ENCODE peak calls at places on chromosomes 13 and 19, in six cellular contexts. M is astrocyte of the spinal cord; Z is CD8-positive, alpha-beta T cell; E is psoas muscle; O is transverse colon; C is pancreas. D is an unnamed sample.
A peak's percentile ranks its signal among the peaks of the same experiment; 100 is the strongest.

GRCh38 chr13:25886438-25887214 is 165.2 kb downstream of the SHISA2 start:
- DNase-seq in M (peak; percentile 90), Z (no peak), E (no peak), O (no peak), C (no peak), D (no peak)

GRCh38 chr19:46718934-46719551 is 2.1 kb upstream of the PRKD2 start:
- DNase-seq in M (no peak), Z (no peak), E (no peak), O (no peak), C (no peak), D (peak; percentile 50)

GRCh38 chr19:54275951-54276350 is 5.0 kb downstream of the LILRB2 start:
- DNase-seq in M (no peak), Z (no peak), E (no peak), O (no peak), C (no peak), D (no peak)

GRCh38 chr19:15194938-15195337 is 5.9 kb downstream of the NOTCH3 start:
- DNase-seq in M (peak; percentile 27), Z (no peak), E (no peak), O (no peak), C (no peak), D (no peak)

GRCh38 chr13:46124531-46124966 is 19.7 kb upstream of the CPB2 start:
- DNase-seq in M (no peak), Z (no peak), E (no peak), O (no peak), C (no peak), D (peak; percentile 51)

GRCh38 chr19:48064509-48064908 is 20.6 kb upstream of the CABP5 start:
- DNase-seq in M (no peak), Z (no peak), E (no peak), O (no peak), C (no peak), D (no peak)

GRCh38 chr13:94494021-94494420 is 14.5 kb upstream of the DCT start:
- DNase-seq in M (no peak), Z (no peak), E (no peak), O (no peak), C (no peak), D (no peak)

GRCh38 chr13:76296751-76297150 is 589.5 kb downstream of the KCTD12 start:
- DNase-seq in M (no peak), Z (no peak), E (no peak), O (no peak), C (no peak), D (no peak)

GRCh38 chr13:107035186-107035585 is 467.2 kb upstream of the ARGLU1 start:
- DNase-seq in M (no peak), Z (no peak), E (no peak), O (no peak), C (no peak), D (no peak)

GRCh38 chr13:104315606-104316005 is 1249.4 kb upstream of the SLC10A2 start:
- DNase-seq in M (peak; percentile 93), Z (no peak), E (no peak), O (no peak), C (no peak), D (no peak)

GRCh38 chr13:98384739-98385138 is 192.2 kb downstream of the STK24 start:
- DNase-seq in M (peak; percentile 76), Z (no peak), E (no peak), O (no peak), C (no peak), D (no peak)

GRCh38 chr19:47494729-47495128 is 10.7 kb upstream of the KPTN start:
- DNase-seq in M (no peak), Z (no peak), E (no peak), O (no peak), C (no peak), D (no peak)

GRCh38 chr19:47514869-47515588 is at the start of gene NAPA:
- DNase-seq in M (peak; percentile 100), Z (peak; percentile 100), E (peak; percentile 100), O (peak; percentile 100), C (peak; percentile 100), D (peak; percentile 100)

GRCh38 chr13:76286178-76286577 is 600.0 kb downstream of the KCTD12 start:
- DNase-seq in M (peak; percentile 78), Z (no peak), E (no peak), O (no peak), C (no peak), D (no peak)

GRCh38 chr13:84902243-84902642 is 897.0 kb downstream of the SLITRK6 start:
- DNase-seq in M (no peak), Z (no peak), E (no peak), O (no peak), C (no peak), D (no peak)

GRCh38 chr13:42271337-42272114 is 426 bp upstream of the AKAP11 start:
- DNase-seq in M (peak; percentile 100), Z (peak; percentile 87), E (peak; percentile 91), O (peak; percentile 94), C (peak; percentile 91), D (peak; percentile 96)

GRCh38 chr19:13930402-13930801 is 7.8 kb downstream of the PODNL1 start:
- DNase-seq in M (no peak), Z (no peak), E (no peak), O (no peak), C (no peak), D (no peak)

GRCh38 chr13:30112602-30113435 is 194.5 kb downstream of the KATNAL1 start:
- DNase-seq in M (peak; percentile 86), Z (peak; percentile 71), E (peak; percentile 76), O (peak; percentile 89), C (peak; percentile 83), D (peak; percentile 84)

GRCh38 chr19:4831351-4832340 is at the start of gene TICAM1:
- DNase-seq in M (peak; percentile 42), Z (peak; percentile 64), E (peak; percentile 79), O (peak; percentile 90), C (peak; percentile 73), D (peak; percentile 86)

GRCh38 chr19:45187421-45188100 is 9.0 kb downstream of the BLOC1S3 start:
- DNase-seq in M (no peak), Z (no peak), E (no peak), O (no peak), C (no peak), D (no peak)

GRCh38 chr13:21234537-21234936 is 58.1 kb downstream of the MRPL57 start:
- DNase-seq in M (no peak), Z (no peak), E (no peak), O (no peak), C (no peak), D (no peak)

GRCh38 chr13:35548790-35549189 is 72.3 kb upstream of the MAB21L1 start:
- DNase-seq in M (no peak), Z (no peak), E (no peak), O (no peak), C (no peak), D (no peak)

GRCh38 chr13:95002126-95002525 is 289.8 kb upstream of the SOX21 start:
- DNase-seq in M (no peak), Z (no peak), E (no peak), O (no peak), C (no peak), D (no peak)

GRCh38 chr19:53870485-53870844 is 2.8 kb downstream of the MYADM start:
- DNase-seq in M (no peak), Z (no peak), E (no peak), O (peak; percentile 76), C (peak; percentile 36), D (peak; percentile 68)

GRCh38 chr19:4748589-4748988 is 24.9 kb upstream of the DPP9 start:
- DNase-seq in M (no peak), Z (no peak), E (no peak), O (no peak), C (no peak), D (no peak)

GRCh38 chr13:30974350-30974749 is 41.9 kb downstream of the TEX26 start:
- DNase-seq in M (no peak), Z (no peak), E (no peak), O (no peak), C (no peak), D (no peak)

GRCh38 chr19:8021374-8021773 is 15.9 kb upstream of the ELAVL1 start:
- DNase-seq in M (no peak), Z (no peak), E (no peak), O (no peak), C (no peak), D (no peak)

GRCh38 chr13:113148940-113149503 is 9.4 kb upstream of the PROZ start:
- DNase-seq in M (no peak), Z (no peak), E (no peak), O (no peak), C (no peak), D (no peak)

GRCh38 chr19:32914879-32915278 is 45.3 kb upstream of the SLC7A9 start:
- DNase-seq in M (no peak), Z (no peak), E (no peak), O (no peak), C (no peak), D (no peak)

GRCh38 chr13:79519252-79519651 is 38.3 kb downstream of the NDFIP2 start:
- DNase-seq in M (peak; percentile 24), Z (no peak), E (no peak), O (no peak), C (no peak), D (no peak)

GRCh38 chr19:18620311-18620710 is 7.6 kb downstream of the TMEM59L start:
- DNase-seq in M (no peak), Z (no peak), E (no peak), O (no peak), C (no peak), D (no peak)

GRCh38 chr19:1725100-1726064 is 27.9 kb upstream of the ONECUT3 start:
- DNase-seq in M (peak; percentile 35), Z (no peak), E (peak; percentile 50), O (peak; percentile 12), C (peak; percentile 84), D (peak; percentile 75)
- TF ChIP-seq CTCF in M (no peak), Z (no peak), E (no peak), O (no peak), C (no peak), D (no peak)

GRCh38 chr19:29879655-29879974 is 62.4 kb upstream of the URI1 start:
- DNase-seq in M (no peak), Z (no peak), E (no peak), O (no peak), C (no peak), D (no peak)
- H3K4me3 ChIP-seq in M (no peak overlapping the region), Z (no peak overlapping the region), E (no peak overlapping the region), O (no peak overlapping the region), C (no peak overlapping the region), D (no peak overlapping the region)

GRCh38 chr19:55382522-55383054 is 1.5 kb downstream of the TMEM238 start:
- DNase-seq in M (no peak), Z (no peak), E (no peak), O (no peak), C (no peak), D (no peak)

GRCh38 chr19:55383279-55383788 is 758 bp downstream of the TMEM238 start:
- DNase-seq in M (no peak), Z (no peak), E (no peak), O (peak; percentile 30), C (no peak), D (no peak)

GRCh38 chr19:55385236-55385748 is 440 bp upstream of the RPL28 start:
- DNase-seq in M (peak; percentile 98), Z (peak; percentile 93), E (peak; percentile 97), O (peak; percentile 96), C (peak; percentile 95), D (peak; percentile 95)

GRCh38 chr19:55384576-55385235 is 614 bp upstream of the TMEM238 start:
- DNase-seq in M (no peak), Z (no peak), E (peak; percentile 38), O (peak; percentile 42), C (no peak), D (no peak)

GRCh38 chr19:55383789-55384575 is at the start of gene TMEM238:
- DNase-seq in M (peak; percentile 68), Z (peak; percentile 7), E (peak; percentile 62), O (peak; percentile 84), C (peak; percentile 85), D (peak; percentile 73)
- TF ChIP-seq CTCF in M (no peak), Z (no peak), E (peak; percentile 23), O (no peak), C (no peak), D (no peak)

GRCh38 chr19:56137405-56137804 is 3.7 kb upstream of the ZNF444 start:
- DNase-seq in M (no peak), Z (no peak), E (no peak), O (peak; percentile 88), C (peak; percentile 89), D (peak; percentile 73)
- H3K4me3 ChIP-seq in M (no peak overlapping the region), Z (no peak overlapping the region), E (no peak overlapping the region), O (no peak overlapping the region), C (no peak overlapping the region), D (no peak overlapping the region)